ENCODE peak calls at places on chromosomes 11 and 22, in eight cellular contexts. E, U, Y, X, M, T, C and L are unnamed samples.

GRCh38 chr22:47190276-47190956 is 428.0 kb downstream of the TBC1D22A start:
- DNase-seq in M (no peak), Y (no peak), U (peak), T (no peak), E (peak), X (peak), C (peak), L (no peak)

GRCh38 chr11:19311306-19312030 is 70.7 kb upstream of the E2F8 start:
- DNase-seq in E (peak), X (no peak), Y (peak), U (peak), M (peak), T (peak), C (peak), L (peak)

GRCh38 chr22:49406879-49407587 is 420.6 kb downstream of the BRD1 start:
- DNase-seq in U (no peak), Y (no peak), M (no peak), C (no peak), T (no peak), E (no peak), X (no peak), L (no peak)

GRCh38 chr11:72224587-72225410 is at the start of gene INPPL1:
- DNase-seq in M (peak), C (peak), Y (peak), U (no peak), X (peak), T (peak), E (peak), L (no peak)

GRCh38 chr11:69088676-69089146 is 40.0 kb downstream of the TPCN2 start:
- DNase-seq in T (peak), Y (peak), M (peak), E (peak), C (peak), X (peak), U (peak), L (peak)

GRCh38 chr11:18974192-18974591 is 35.0 kb upstream of the MRGPRX1 start:
- DNase-seq in E (no peak), C (no peak), Y (no peak), X (no peak), M (no peak), T (no peak), U (no peak), L (no peak)

GRCh38 chr11:119726150-119726553 is 2.8 kb downstream of the NECTIN1 start:
- DNase-seq in M (no peak), T (no peak), Y (no peak), U (no peak), C (no peak), X (peak), E (no peak), L (no peak)

GRCh38 chr11:128892866-128893565 is 1.9 kb downstream of the KCNJ5 start:
- DNase-seq in C (no peak), X (no peak), U (no peak), Y (no peak), M (no peak), T (no peak), E (no peak), L (no peak)

GRCh38 chr11:105000167-105000566 is 22.8 kb downstream of the CASP5 start:
- DNase-seq in Y (no peak), X (no peak), T (no peak), E (no peak), M (no peak), C (no peak), U (no peak), L (no peak)

GRCh38 chr11:72813740-72814138 is 472 bp upstream of the ATG16L2 start:
- DNase-seq in M (peak), E (no peak), Y (peak), X (peak), T (peak), C (peak), U (no peak), L (peak)

GRCh38 chr11:6635082-6635932 is 16.1 kb upstream of the TPP1 start:
- DNase-seq in E (peak), U (no peak), Y (peak), C (peak), X (no peak), T (peak), M (peak), L (peak)

GRCh38 chr22:49373289-49373666 is 454.4 kb downstream of the BRD1 start:
- DNase-seq in M (no peak), Y (no peak), X (no peak), C (no peak), T (no peak), U (no peak), E (no peak), L (no peak)

GRCh38 chr11:61124574-61125309 is 22.5 kb downstream of the CD5 start:
- DNase-seq in C (no peak), E (no peak), T (no peak), X (no peak), U (peak), Y (no peak), M (no peak), L (no peak)

GRCh38 chr11:70477607-70478006 is 79.3 kb downstream of the CTTN start:
- DNase-seq in M (no peak), Y (peak), E (no peak), T (peak), C (no peak), X (peak), U (peak), L (peak)

GRCh38 chr11:13769188-13769587 is 100.7 kb downstream of the FAR1 start:
- DNase-seq in C (no peak), M (no peak), X (no peak), T (no peak), Y (no peak), E (no peak), U (no peak), L (no peak)

GRCh38 chr22:49858827-49859226 is 5.2 kb downstream of the ZBED4 start:
- DNase-seq in E (no peak), U (no peak), T (no peak), C (no peak), X (no peak), M (no peak), Y (no peak), L (no peak)

GRCh38 chr22:48575567-48576332 is 1251.9 kb downstream of the BRD1 start:
- DNase-seq in U (no peak), C (no peak), X (peak), Y (no peak), M (no peak), E (no peak), T (no peak), L (no peak)

GRCh38 chr11:47569646-47570045 is 4.2 kb downstream of the PTPMT1 start:
- DNase-seq in C (no peak), E (peak), T (no peak), M (no peak), U (no peak), Y (no peak), X (no peak), L (no peak)

GRCh38 chr11:47571012-47571729 is 5.8 kb downstream of the PTPMT1 start:
- DNase-seq in M (no peak), C (no peak), X (no peak), T (no peak), U (no peak), Y (no peak), E (no peak), L (no peak)

GRCh38 chr11:47573321-47573720 is 5.4 kb downstream of the KBTBD4 start:
- DNase-seq in Y (peak), E (peak), M (no peak), C (no peak), T (peak), X (no peak), U (no peak), L (no peak)

GRCh38 chr11:47572715-47573255 is 6.0 kb downstream of the KBTBD4 start:
- DNase-seq in E (peak), T (no peak), Y (no peak), C (no peak), X (no peak), U (no peak), M (no peak), L (no peak)

GRCh38 chr11:47571895-47572294 is 6.5 kb downstream of the PTPMT1 start:
- DNase-seq in X (no peak), M (no peak), T (no peak), E (no peak), C (no peak), U (no peak), Y (no peak), L (no peak)
- H3K27ac ChIP-seq in X (no peak), M (no peak), T (peak), E (no peak), C (no peak), U (no peak), Y (no peak), L (no peak)

GRCh38 chr11:122173587-122173986 is 57.6 kb upstream of the BLID start:
- DNase-seq in C (no peak), X (no peak), M (no peak), Y (no peak), U (no peak), E (no peak), T (no peak), L (no peak)

GRCh38 chr11:122173074-122173450 is 57.0 kb upstream of the BLID start:
- DNase-seq in M (no peak), U (no peak), T (no peak), X (no peak), C (no peak), E (no peak), Y (no peak), L (no peak)

GRCh38 chr11:122170815-122171475 is 54.9 kb upstream of the BLID start:
- DNase-seq in T (no peak), Y (no peak), X (no peak), C (no peak), U (no peak), M (no peak), E (no peak), L (no peak)

GRCh38 chr11:122175316-122175715 is 59.3 kb upstream of the BLID start:
- DNase-seq in T (no peak), Y (no peak), C (no peak), U (no peak), X (no peak), E (no peak), M (no peak), L (no peak)

GRCh38 chr11:122172352-122173073 is 56.5 kb upstream of the BLID start:
- DNase-seq in Y (no peak), M (no peak), E (no peak), X (no peak), U (no peak), C (no peak), T (no peak), L (no peak)
- H3K27ac ChIP-seq in Y (no peak), M (no peak), E (no peak), X (no peak), U (no peak), C (no peak), T (no peak), L (no peak)

DNA sequence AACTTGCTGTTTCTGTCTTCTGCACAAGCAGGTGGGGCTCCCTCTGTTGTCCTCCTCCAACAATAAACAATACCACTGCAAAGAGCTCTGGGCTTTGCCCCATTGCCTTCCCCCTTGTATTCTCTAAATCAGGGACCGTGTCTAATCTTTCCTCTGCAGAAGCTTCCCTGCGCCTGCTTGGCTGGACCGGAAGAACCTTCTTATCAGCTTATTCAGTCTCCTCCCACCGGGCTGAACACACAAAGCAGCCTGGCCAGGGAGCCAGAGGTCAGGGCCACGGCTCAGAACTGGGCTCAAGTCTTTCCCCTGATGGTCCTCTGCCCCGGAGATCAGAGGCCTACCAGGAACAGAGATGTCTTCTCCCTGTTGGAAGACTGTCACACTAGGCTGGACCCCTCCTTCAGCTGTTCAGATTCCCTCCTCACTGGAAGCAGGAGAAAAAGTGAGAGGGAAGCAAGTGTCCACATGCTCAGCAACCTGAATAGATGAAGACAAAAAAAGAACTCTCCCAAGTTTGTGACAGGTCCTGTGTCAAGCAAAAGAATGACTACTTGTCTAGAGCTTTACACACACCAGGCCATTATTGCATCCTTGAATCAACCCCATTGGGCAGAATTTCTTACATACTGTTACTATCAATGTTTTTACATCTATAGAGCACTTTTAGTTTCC is 63.7 kb downstream of the RAB30 start:
- DNase-seq in C (peak), Y (peak), M (peak), E (peak), T (peak), U (no peak), X (no peak), L (peak)
- H3K27ac ChIP-seq in C (peak), Y (peak), M (peak), E (peak), T (peak), U (no peak), X (no peak), L (peak)

DNA sequence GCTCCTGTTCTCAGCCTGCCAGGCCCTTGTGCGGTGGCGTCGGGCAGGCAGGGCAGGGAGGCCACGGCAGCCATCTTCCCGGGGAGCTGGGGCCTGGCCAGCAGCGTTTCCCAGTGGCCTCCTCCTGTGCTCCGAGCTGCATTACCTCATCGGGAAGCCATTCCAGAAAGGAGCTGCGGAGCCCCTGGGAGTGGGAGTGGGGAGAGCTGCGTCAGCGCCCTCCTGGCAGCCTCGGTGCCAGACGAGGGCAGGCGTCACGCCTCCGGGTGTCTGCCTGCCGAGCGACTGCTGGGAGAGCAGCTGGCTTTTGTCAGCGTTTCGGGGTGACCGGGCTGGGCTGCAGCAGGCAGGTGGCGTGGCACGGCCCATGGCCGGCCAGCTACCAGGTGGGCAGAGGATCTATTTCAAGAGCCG is 30.9 kb upstream of the WNT7B start:
- DNase-seq in E (peak), T (peak), M (peak), U (no peak), Y (peak), X (peak), C (peak), L (no peak)
- H3K27ac ChIP-seq in E (peak), T (peak), M (peak), U (no peak), Y (peak), X (peak), C (peak), L (peak)